ENCODE peak calls at places on chromosomes 1 and 21, in five cellular contexts. I is breast epithelium, X is pancreas, O is A549, L is SK-N-SH. C is an unnamed sample.

GRCh38 chr1:78003882-78004718 is 639 bp upstream of the DNAJB4 start:
- DNase-seq in I (no peak), X (no peak), O (peak), L (peak), C (peak)

GRCh38 chr1:15252547-15252835 is 5.5 kb downstream of the FHAD1 start:
- DNase-seq in I (no peak), X (no peak), O (no peak), L (no peak), C (no peak)

GRCh38 chr1:201598973-201599372 is 60.0 kb downstream of the NAV1 start:
- DNase-seq in I (no peak), X (no peak), O (no peak), L (no peak), C (no peak)

GRCh38 chr1:67970088-67970487 is 80.3 kb downstream of the DIRAS3 start:
- DNase-seq in I (no peak), X (no peak), O (no peak), L (no peak), C (no peak)

GRCh38 chr1:214581785-214582184 is 21.2 kb upstream of the CENPF start:
- DNase-seq in I (no peak), X (peak), O (peak), L (no peak), C (no peak)

GRCh38 chr21:27021046-27021445 is 54.2 kb upstream of the ADAMTS5 start:
- DNase-seq in I (no peak), X (no peak), O (no peak), L (no peak), C (no peak)

GRCh38 chr1:6392081-6392879 is 1.3 kb downstream of the ACOT7 start:
- DNase-seq in I (no peak), X (peak), O (no peak), L (no peak), C (no peak)

GRCh38 chr1:18957136-18957521 is 653 bp upstream of the IFFO2 start:
- DNase-seq in I (no peak), X (peak), O (no peak), L (peak), C (no peak)

GRCh38 chr1:15429701-15430149 is 8.5 kb upstream of the CTRC start:
- DNase-seq in I (no peak), X (no peak), O (no peak), L (peak), C (no peak)

GRCh38 chr1:41779350-41779749 is 139.4 kb downstream of the HIVEP3 start:
- DNase-seq in I (no peak), X (no peak), O (no peak), L (no peak), C (no peak)

GRCh38 chr1:171119648-171120047 is 28.9 kb downstream of the FMO3 start:
- DNase-seq in I (no peak), X (no peak), O (no peak), L (no peak), C (no peak)

GRCh38 chr1:72704841-72705477 is 422.6 kb upstream of the NEGR1 start:
- DNase-seq in I (no peak), X (no peak), O (no peak), L (no peak), C (no peak)

GRCh38 chr1:213723187-213723586 is 264.6 kb upstream of the PROX1 start:
- DNase-seq in I (no peak), X (no peak), O (no peak), L (no peak), C (no peak)

GRCh38 chr1:100869996-100870395 is 24.6 kb downstream of the EXTL2 start:
- DNase-seq in I (no peak), X (no peak), O (no peak), L (no peak), C (no peak)

DNA sequence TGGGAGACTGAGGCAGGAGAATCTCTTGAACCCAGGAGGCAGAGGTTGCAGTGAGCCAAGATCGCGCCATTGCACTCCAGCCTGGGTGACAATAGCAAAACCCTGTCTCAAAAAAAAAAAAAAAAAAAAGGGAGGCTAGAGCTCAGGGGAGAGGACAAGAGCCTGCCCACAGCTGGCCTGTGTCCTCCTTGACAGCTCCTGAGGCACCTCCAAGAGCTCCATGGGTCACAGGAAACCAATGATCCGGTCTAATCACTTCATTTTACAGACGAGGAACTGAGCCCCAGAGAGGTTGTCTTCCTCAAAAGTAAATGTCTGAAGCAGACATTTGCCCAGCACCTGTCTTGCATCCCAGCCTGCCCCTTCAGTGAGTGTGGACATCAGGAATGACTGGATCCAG is 49.4 kb downstream of the NID1 start:
- DNase-seq in I (no peak), X (no peak), O (no peak), L (no peak), C (peak)
- H3K4me3 ChIP-seq in I (no peak), X (no peak), O (no peak), L (no peak), C (no peak)

GRCh38 chr1:156727492-156727891 is 777 bp upstream of the METTL25B start:
- DNase-seq in I (no peak), X (no peak), O (no peak), L (no peak), C (no peak)

GRCh38 chr1:156725683-156726280 is 2.5 kb upstream of the METTL25B start:
- DNase-seq in I (peak), X (peak), O (peak), L (peak), C (peak)

GRCh38 chr1:156727914-156728598 is at the start of gene METTL25B:
- DNase-seq in I (peak), X (peak), O (peak), L (peak), C (peak)

GRCh38 chr1:156721131-156721924 is 6.9 kb upstream of the METTL25B start:
- DNase-seq in I (no peak), X (no peak), O (no peak), L (no peak), C (no peak)

DNA sequence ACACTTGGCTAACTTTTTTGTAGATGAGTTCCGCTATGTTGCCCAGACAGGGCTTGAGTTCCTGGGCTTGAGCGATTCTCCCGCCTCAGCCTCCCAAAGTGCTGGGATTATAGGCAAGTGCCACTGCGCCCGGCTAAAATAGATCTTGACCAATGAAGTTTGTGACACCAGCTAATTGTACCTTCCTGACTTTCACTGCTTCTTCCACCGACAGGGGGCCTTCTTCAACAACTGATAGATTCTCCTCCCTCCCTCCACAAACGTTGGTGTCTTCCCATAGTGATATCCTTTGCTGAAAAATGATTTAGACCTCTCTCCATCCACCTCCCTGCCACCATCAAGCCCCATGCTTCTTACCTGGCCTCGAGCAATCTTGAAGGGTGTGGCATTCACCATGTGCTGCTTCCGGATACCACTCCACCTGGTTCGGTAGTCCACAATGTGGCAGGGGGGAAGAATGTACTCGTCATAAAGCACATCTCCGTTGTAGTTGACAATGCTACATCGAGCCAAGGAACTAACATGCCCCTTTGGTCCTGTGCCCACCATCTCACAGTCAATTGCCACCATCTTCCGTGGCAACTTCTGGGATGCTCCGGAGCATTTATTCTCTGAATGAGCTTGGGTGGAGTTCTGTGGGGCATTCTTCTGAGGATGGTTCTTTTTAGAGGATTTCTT is 1.6 kb upstream of the METTL25B start:
- DNase-seq in I (no peak), X (no peak), O (peak), L (peak), C (no peak)
- TF ChIP-seq CTCF in I (peak), X (peak), O (peak), L (peak), C (peak)

DNA sequence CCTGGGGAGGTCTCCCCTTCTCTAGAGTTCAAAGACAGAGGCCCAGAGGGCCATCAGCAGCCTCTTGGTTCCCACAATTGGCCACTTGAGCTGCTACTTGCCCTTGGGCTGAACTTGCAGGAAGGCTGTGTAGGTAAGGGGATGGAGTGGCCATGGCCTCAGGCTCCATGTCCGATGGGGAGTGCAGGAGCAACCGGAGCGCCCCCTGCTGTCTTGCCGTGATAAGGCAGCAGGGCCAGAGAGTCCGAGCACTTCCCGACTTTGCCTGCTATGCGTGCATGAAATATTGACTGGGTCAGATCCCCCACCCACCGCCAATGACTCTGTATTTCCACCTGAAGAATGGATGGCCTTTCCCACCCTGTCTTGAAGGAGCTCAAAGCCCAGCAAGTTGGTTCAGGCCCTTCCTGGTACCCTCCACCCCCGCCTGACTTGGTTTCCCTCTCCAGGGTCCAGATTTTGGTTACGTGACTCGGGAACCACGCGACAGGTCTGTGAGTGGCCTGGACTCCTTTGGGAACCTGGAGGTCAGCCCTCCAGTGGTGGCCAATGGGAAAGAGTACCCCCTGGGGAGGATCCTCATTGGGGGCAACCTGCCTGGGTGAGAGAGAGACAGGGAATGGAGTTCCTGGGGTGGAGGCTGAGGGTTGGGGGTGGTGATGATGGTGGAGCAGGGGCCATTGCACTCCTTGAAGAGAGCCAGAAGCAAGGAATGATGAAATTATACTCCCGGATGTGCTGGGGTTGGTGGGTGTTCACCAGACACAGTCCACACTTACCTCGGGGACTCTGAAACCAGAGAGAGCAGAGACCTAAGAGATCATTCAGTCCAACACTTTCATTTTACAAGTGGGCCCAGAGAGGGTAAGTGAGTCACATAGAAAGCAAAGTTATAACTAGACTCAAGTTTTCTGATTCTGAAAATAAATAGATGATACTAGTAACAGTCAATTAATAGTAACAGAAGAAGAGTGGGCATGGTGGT is 25.6 kb downstream of the PADI3 start:
- DNase-seq in I (no peak), X (peak), O (peak), L (peak), C (no peak)
- H3K4me3 ChIP-seq in I (no peak), X (no peak), O (no peak), L (no peak), C (no peak)

DNA sequence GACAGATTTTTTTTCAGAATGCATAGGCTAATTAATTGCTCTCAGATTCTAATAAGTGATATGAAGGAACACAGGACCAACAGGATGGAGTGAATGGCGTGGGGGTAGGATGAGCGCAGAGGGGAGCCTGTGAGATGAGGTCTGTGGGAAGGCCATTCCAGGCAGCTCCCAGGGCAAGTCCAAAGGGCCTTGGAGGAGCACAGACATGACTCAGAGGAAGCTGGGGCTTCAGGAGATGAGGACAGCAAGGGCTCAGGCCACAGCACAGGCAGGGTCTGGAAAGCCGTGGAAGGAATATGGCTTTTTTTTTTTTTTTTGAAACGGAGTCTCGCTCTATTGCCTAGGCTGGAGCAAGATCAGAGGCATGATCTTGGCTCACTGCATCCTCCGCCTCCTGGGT is 35.1 kb downstream of the FMN2 start:
- DNase-seq in I (no peak), X (no peak), O (no peak), L (peak), C (no peak)
- TF ChIP-seq CTCF in I (no peak), X (no peak), O (no peak), L (no peak), C (no peak)

GRCh38 chr1:37476087-37476452 is 1.7 kb downstream of the ZC3H12A start:
- DNase-seq in I (peak), X (no peak), O (no peak), L (no peak), C (no peak)

GRCh38 chr1:37477946-37478345 is 3.6 kb downstream of the ZC3H12A start:
- DNase-seq in I (no peak), X (no peak), O (no peak), L (no peak), C (no peak)

GRCh38 chr1:37475380-37476086 is 1.2 kb downstream of the ZC3H12A start:
- DNase-seq in I (peak), X (peak), O (no peak), L (no peak), C (no peak)

GRCh38 chr1:37477198-37477931 is 3.0 kb downstream of the ZC3H12A start:
- DNase-seq in I (no peak), X (peak), O (no peak), L (peak), C (no peak)

DNA sequence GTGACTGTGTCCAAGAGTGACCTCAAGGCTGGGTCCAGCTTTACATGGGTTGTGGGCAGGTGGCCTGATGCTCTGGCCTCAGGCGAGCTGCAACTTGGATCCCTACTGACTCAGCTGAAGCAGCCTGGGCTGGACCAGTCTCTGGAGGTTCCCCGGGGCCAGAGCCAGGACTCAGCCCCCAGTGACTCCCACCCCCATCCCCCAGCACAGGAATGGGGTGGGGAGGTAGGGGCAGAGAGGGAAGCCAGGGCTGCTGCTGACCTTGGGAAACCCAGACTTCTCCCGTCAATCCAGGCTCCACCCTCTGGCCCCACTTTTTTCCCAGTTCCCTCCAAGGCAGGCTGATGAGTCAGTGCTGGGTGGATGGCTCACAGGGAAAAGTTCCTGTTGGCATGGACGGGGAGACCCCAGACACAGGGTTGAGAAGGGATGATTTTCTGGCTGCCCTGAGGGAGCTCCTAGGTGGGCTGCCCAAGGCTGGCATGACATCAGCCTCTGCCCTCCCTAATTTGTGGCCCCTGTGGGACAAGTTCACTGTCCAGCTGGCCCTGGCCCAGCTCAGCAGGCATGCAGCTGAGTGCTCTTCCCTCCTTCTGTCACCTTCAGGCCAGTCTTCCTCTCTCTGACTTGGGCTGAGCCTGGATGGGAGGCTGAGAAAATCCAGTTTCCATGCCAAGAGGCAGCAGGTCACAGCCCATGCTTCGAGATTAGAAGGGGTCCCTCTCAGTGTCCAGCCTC is 2.2 kb downstream of the ZC3H12A start:
- DNase-seq in I (peak), X (peak), O (peak), L (no peak), C (peak)
- H3K4me3 ChIP-seq in I (peak), X (peak), O (peak), L (peak), C (peak)

DNA sequence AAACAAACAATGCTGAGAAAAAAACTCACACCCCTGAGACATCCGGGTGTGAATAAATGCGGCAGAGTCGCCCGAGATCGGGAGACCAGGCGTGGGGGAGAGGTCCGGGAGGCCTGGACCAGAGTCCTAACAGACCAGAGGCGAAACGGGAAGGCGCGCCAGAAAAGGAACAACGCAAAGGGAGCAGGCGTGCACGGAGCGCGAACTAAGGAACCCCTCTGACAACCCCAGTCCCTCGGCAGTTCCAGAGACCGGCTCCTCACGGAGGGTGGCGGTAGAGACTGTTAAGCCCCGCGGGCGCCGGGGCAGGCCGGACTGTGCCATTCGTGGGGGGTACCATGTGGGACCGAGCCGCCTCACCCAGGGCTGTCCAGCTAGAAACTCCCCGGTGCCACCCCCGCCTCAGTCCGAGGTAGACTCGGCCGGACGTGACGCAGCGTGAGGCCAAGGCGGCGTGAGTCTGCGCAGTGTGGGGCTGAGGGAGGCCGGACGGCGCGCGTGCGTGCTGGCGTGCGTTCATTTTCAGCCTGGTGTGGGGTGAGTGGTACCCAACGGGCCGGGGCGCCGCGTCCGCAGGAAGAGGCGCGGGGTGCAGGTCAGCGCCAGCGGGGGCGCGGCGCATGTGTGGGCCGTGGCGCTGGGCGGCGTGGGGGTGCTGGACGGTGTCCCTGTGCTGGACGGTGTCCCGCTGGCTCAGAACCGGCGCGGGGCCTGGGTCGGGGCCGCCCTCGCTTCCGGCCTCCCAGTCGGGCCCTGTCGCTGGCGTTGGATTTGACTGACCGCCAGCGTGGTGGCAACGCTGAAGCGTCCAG is at the start of gene PARK7:
- DNase-seq in I (peak), X (peak), O (peak), L (peak), C (peak)
- TF ChIP-seq CTCF in I (peak), X (peak), O (peak), L (peak), C (peak)

GRCh38 chr1:99717005-99717404 is 49.4 kb downstream of the FRRS1 start:
- DNase-seq in I (no peak), X (no peak), O (no peak), L (no peak), C (no peak)
- H3K4me3 ChIP-seq in I (no peak), X (no peak), O (no peak), L (no peak), C (no peak)

DNA sequence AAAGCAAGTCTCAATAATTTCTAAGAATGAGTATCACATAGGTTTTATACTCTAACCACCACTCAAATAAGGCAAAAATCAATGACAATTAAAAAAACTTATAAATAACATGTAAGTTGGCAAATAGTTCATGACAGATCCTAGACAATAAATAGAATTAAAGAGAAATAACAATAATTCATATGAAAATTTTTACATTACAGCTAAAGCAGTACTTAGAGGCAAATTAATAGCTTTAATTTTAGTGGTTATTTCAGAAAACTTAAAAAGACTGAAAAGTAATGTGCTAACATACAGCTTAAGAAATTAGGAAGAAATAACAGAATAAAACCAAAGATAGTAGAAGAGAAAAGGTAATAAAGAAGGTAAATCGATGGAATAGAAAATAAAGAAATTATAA is 179.9 kb upstream of the SPAG17 start:
- DNase-seq in I (no peak), X (no peak), O (no peak), L (no peak), C (no peak)
- TF ChIP-seq CTCF in I (no peak), X (no peak), O (no peak), L (no peak), C (no peak)

GRCh38 chr1:27961646-27962221 is 2.0 kb downstream of the XKR8 start:
- DNase-seq in I (no peak), X (no peak), O (no peak), L (no peak), C (no peak)
- H3K4me3 ChIP-seq in I (no peak), X (peak), O (no peak), L (no peak), C (peak)